ENCODE peak calls at places on chromosomes 11 and 22, in four cellular contexts. R is right lobe of liver, L is skeletal muscle cell, Y is HS-27A. G is an unnamed sample.

GRCh38 chr11:117993988-117994741 is 8.0 kb downstream of the IL10RA start:
- DNase-seq in R (no peak), L (no peak), Y (no peak), G (no peak)

GRCh38 chr22:38347944-38348750 is 30.9 kb upstream of the CSNK1E start:
- DNase-seq in R (no peak), L (no peak), Y (no peak), G (no peak)

GRCh38 chr22:28247114-28247513 is 328.1 kb upstream of the PITPNB start:
- DNase-seq in R (no peak), L (no peak), Y (no peak), G (no peak)

GRCh38 chr11:17476317-17477083 is at the start of gene ABCC8:
- DNase-seq in R (no peak), L (no peak), Y (no peak), G (no peak)

GRCh38 chr11:73221996-73222395 is 3.9 kb downstream of the P2RY2 start:
- DNase-seq in R (no peak), L (no peak), Y (no peak), G (peak; percentile 34)

GRCh38 chr11:41997860-41998259 is 538.4 kb upstream of the LRRC4C start:
- DNase-seq in R (no peak), L (no peak), Y (no peak), G (no peak)

GRCh38 chr22:36339171-36340065 is 48.3 kb downstream of the MYH9 start:
- DNase-seq in R (no peak), L (peak; percentile 79), Y (no peak), G (no peak)

GRCh38 chr11:110859240-110859835 is 147.1 kb upstream of the ARHGAP20 start:
- DNase-seq in R (no peak), L (no peak), Y (no peak), G (no peak)

GRCh38 chr11:126502159-126502558 is 146.7 kb downstream of the ST3GAL4 start:
- DNase-seq in R (no peak), L (no peak), Y (no peak), G (no peak)

GRCh38 chr11:114122668-114123067 is 63.2 kb downstream of the ZBTB16 start:
- DNase-seq in R (no peak), L (no peak), Y (no peak), G (no peak)

GRCh38 chr11:75851203-75851602 is 36.2 kb downstream of the UVRAG start:
- DNase-seq in R (no peak), L (no peak), Y (no peak), G (no peak)

GRCh38 chr11:2700415-2701211 is 819 bp upstream of the KCNQ1OT1 start:
- DNase-seq in R (peak; percentile 82), L (no peak), Y (no peak), G (peak; percentile 82)

GRCh38 chr11:87879118-87879517 is 296.1 kb downstream of the RAB38 start:
- DNase-seq in R (no peak), L (no peak), Y (peak; percentile 51), G (no peak)

GRCh38 chr11:115498354-115498753 is 5.9 kb downstream of the CADM1 start:
- DNase-seq in R (peak; percentile 33), L (no peak), Y (no peak), G (no peak)

GRCh38 chr22:34866501-34867171 is 199.3 kb upstream of the ISX start:
- DNase-seq in R (no peak), L (no peak), Y (no peak), G (no peak)

GRCh38 chr11:34427171-34427805 is 11.4 kb upstream of the CAT start:
- DNase-seq in R (no peak), L (peak; percentile 86), Y (peak; percentile 34), G (no peak)

GRCh38 chr11:849951-850776 is 7.5 kb downstream of the TSPAN4 start:
- DNase-seq in R (no peak), L (no peak), Y (no peak), G (no peak)

GRCh38 chr11:65014146-65014960 is at the start of gene ARL2:
- DNase-seq in R (no peak), L (no peak), Y (peak; percentile 91), G (no peak)

GRCh38 chr11:91608662-91609061 is 616.0 kb upstream of the FAT3 start:
- DNase-seq in R (no peak), L (peak; percentile 50), Y (no peak), G (no peak)

GRCh38 chr11:29272019-29272654 is 744.7 kb downstream of the KCNA4 start:
- DNase-seq in R (no peak), L (no peak), Y (no peak), G (no peak)

GRCh38 chr11:68367252-68367651 is 54.9 kb downstream of the LRP5 start:
- DNase-seq in R (no peak), L (no peak), Y (no peak), G (no peak)

GRCh38 chr11:70747889-70748288 is 349.6 kb downstream of the CTTN start:
- DNase-seq in R (no peak), L (no peak), Y (no peak), G (no peak)

GRCh38 chr11:110473666-110474065 is 43.9 kb downstream of the FDX1 start:
- DNase-seq in R (no peak), L (no peak), Y (no peak), G (no peak)

GRCh38 chr11:113578715-113579250 is 103.6 kb upstream of the DRD2 start:
- DNase-seq in R (no peak), L (no peak), Y (no peak), G (no peak)

GRCh38 chr11:57566035-57566504 is 1.4 kb downstream of the UBE2L6 start:
- DNase-seq in R (no peak), L (no peak), Y (no peak), G (no peak)

GRCh38 chr11:71284525-71285092 is 32.2 kb upstream of the SHANK2 start:
- DNase-seq in R (no peak), L (no peak), Y (no peak), G (no peak)